ENCODE peak calls at places on chromosomes 7 and 10, in four cellular contexts. W, J, V and O are unnamed samples.

GRCh38 chr7:44046321-44047061 is 2.0 kb downstream of the DBNL start:
- DNase-seq in W (no peak), J (no peak), V (no peak), O (no peak)

GRCh38 chr7:92987095-92987494 is 130.7 kb downstream of the SAMD9 start:
- DNase-seq in W (no peak), J (no peak), V (peak; percentile 67), O (no peak)

GRCh38 chr7:37320840-37321468 is 127.7 kb downstream of the ELMO1 start:
- DNase-seq in W (no peak), J (no peak), V (no peak), O (no peak)

GRCh38 chr7:102991540-102992214 is 78.9 kb downstream of the LRRC17 start:
- DNase-seq in W (no peak), J (no peak), V (peak; percentile 98), O (peak; percentile 48)

GRCh38 chr10:59692113-59692512 is 17.5 kb downstream of the SLC16A9 start:
- DNase-seq in W (no peak), J (no peak), V (no peak), O (no peak)

GRCh38 chr10:130957978-130958377 is 353.5 kb downstream of the TCERG1L start:
- DNase-seq in W (no peak), J (no peak), V (no peak), O (no peak)

GRCh38 chr7:108367946-108368345 is 88.3 kb downstream of the NRCAM start:
- DNase-seq in W (no peak), J (no peak), V (no peak), O (no peak)

GRCh38 chr10:76721891-76722505 is 915.6 kb downstream of the KCNMA1 start:
- DNase-seq in W (no peak), J (no peak), V (peak; percentile 11), O (no peak)

GRCh38 chr10:125084191-125085186 is 75.9 kb downstream of the CTBP2 start:
- DNase-seq in W (no peak), J (peak; percentile 79), V (peak; percentile 94), O (peak; percentile 48)

GRCh38 chr7:84261509-84261908 is 66.9 kb upstream of the SEMA3A start:
- DNase-seq in W (no peak), J (no peak), V (no peak), O (no peak)

GRCh38 chr10:31584098-31584631 is 265.1 kb downstream of the ZEB1 start:
- DNase-seq in W (no peak), J (no peak), V (no peak), O (no peak)

GRCh38 chr10:91528768-91529167 is 104.1 kb downstream of the PPP1R3C start:
- DNase-seq in W (no peak), J (no peak), V (no peak), O (no peak)

GRCh38 chr10:85713885-85714284 is 652.7 kb downstream of the GRID1 start:
- DNase-seq in W (no peak), J (no peak), V (no peak), O (no peak)